ENCODE peak calls at places on chromosomes 3 and 15, in seven cellular contexts. One of them, this sample, is unnamed.
A peak's percentile ranks its signal among the peaks of the same experiment; 100 is the strongest.

GRCh38 chr3:166013073-166013679 is 176.0 kb upstream of the BCHE start:
- DNase-seq in PC-9: no peak
- DNase-seq in fibroblast of lung: peak; percentile 64
- DNase-seq in HCT116: peak; percentile 23
- DNase-seq in right lobe of liver: no peak
- DNase-seq in DND-41: peak; percentile 5
- DNase-seq in AG04450: peak; percentile 15
- DNase-seq in this sample: peak; percentile 37

GRCh38 chr15:29569533-29570092 is 252.7 kb downstream of the TJP1 start:
- DNase-seq in PC-9: no peak
- DNase-seq in fibroblast of lung: no peak
- DNase-seq in HCT116: no peak
- DNase-seq in right lobe of liver: no peak
- DNase-seq in DND-41: no peak
- DNase-seq in AG04450: no peak
- DNase-seq in this sample: no peak

GRCh38 chr3:35829499-35829898 is 190.2 kb downstream of the ARPP21 start:
- DNase-seq in PC-9: no peak
- DNase-seq in fibroblast of lung: no peak
- DNase-seq in HCT116: no peak
- DNase-seq in right lobe of liver: no peak
- DNase-seq in DND-41: no peak
- DNase-seq in AG04450: no peak
- DNase-seq in this sample: no peak

GRCh38 chr15:70358871-70359647 is 261.3 kb upstream of the TLE3 start:
- DNase-seq in PC-9: no peak
- DNase-seq in fibroblast of lung: no peak
- DNase-seq in HCT116: no peak
- DNase-seq in right lobe of liver: no peak
- DNase-seq in DND-41: no peak
- DNase-seq in AG04450: no peak
- DNase-seq in this sample: no peak

GRCh38 chr3:105423392-105423791 is 56.7 kb downstream of the ALCAM start:
- DNase-seq in PC-9: no peak
- DNase-seq in fibroblast of lung: no peak
- DNase-seq in HCT116: no peak
- DNase-seq in right lobe of liver: no peak
- DNase-seq in DND-41: no peak
- DNase-seq in AG04450: no peak
- DNase-seq in this sample: peak; percentile 59

GRCh38 chr3:10255835-10256234 is 7.6 kb downstream of the TATDN2 start:
- DNase-seq in PC-9: no peak
- DNase-seq in fibroblast of lung: no peak
- DNase-seq in HCT116: no peak
- DNase-seq in right lobe of liver: no peak
- DNase-seq in DND-41: no peak
- DNase-seq in AG04450: no peak
- DNase-seq in this sample: no peak

GRCh38 chr3:58049143-58049785 is 41.0 kb downstream of the FLNB start:
- DNase-seq in PC-9: peak; percentile 95
- DNase-seq in fibroblast of lung: peak; percentile 74
- DNase-seq in HCT116: peak; percentile 95
- DNase-seq in right lobe of liver: peak; percentile 75
- DNase-seq in DND-41: no peak
- DNase-seq in AG04450: no peak
- DNase-seq in this sample: peak; percentile 90

GRCh38 chr3:168615489-168616020 is 519.8 kb upstream of the GOLIM4 start:
- DNase-seq in PC-9: no peak
- DNase-seq in fibroblast of lung: no peak
- DNase-seq in HCT116: no peak
- DNase-seq in right lobe of liver: no peak
- DNase-seq in DND-41: no peak
- DNase-seq in AG04450: no peak
- DNase-seq in this sample: no peak

GRCh38 chr3:57706462-57706861 is 13.6 kb upstream of the DENND6A start:
- DNase-seq in PC-9: peak; percentile 55
- DNase-seq in fibroblast of lung: peak; percentile 78
- DNase-seq in HCT116: peak; percentile 21
- DNase-seq in right lobe of liver: no peak
- DNase-seq in DND-41: no peak
- DNase-seq in AG04450: peak; percentile 47
- DNase-seq in this sample: peak; percentile 93

GRCh38 chr3:130601662-130602061 is 84.7 kb downstream of the COL6A6 start:
- DNase-seq in PC-9: no peak
- DNase-seq in fibroblast of lung: peak; percentile 45
- DNase-seq in HCT116: no peak
- DNase-seq in right lobe of liver: no peak
- DNase-seq in DND-41: no peak
- DNase-seq in AG04450: no peak
- DNase-seq in this sample: peak; percentile 40

GRCh38 chr3:121961283-121961682 is 60.8 kb downstream of the ILDR1 start:
- DNase-seq in PC-9: no peak
- DNase-seq in fibroblast of lung: no peak
- DNase-seq in HCT116: no peak
- DNase-seq in right lobe of liver: no peak
- DNase-seq in DND-41: no peak
- DNase-seq in AG04450: no peak
- DNase-seq in this sample: no peak

GRCh38 chr3:13567684-13568514 is 19.0 kb downstream of the FBLN2 start:
- DNase-seq in PC-9: no peak
- DNase-seq in fibroblast of lung: no peak
- DNase-seq in HCT116: no peak
- DNase-seq in right lobe of liver: no peak
- DNase-seq in DND-41: no peak
- DNase-seq in AG04450: no peak
- DNase-seq in this sample: no peak

GRCh38 chr3:193938613-193939012 is 197.3 kb upstream of the HES1 start:
- DNase-seq in PC-9: no peak
- DNase-seq in fibroblast of lung: no peak
- DNase-seq in HCT116: no peak
- DNase-seq in right lobe of liver: no peak
- DNase-seq in DND-41: no peak
- DNase-seq in AG04450: no peak
- DNase-seq in this sample: no peak

GRCh38 chr3:129602730-129603560 is 3.5 kb downstream of the PLXND1 start:
- DNase-seq in PC-9: peak; percentile 83
- DNase-seq in fibroblast of lung: peak; percentile 93
- DNase-seq in HCT116: no peak
- DNase-seq in right lobe of liver: no peak
- DNase-seq in DND-41: peak; percentile 32
- DNase-seq in AG04450: peak; percentile 74
- DNase-seq in this sample: peak; percentile 95

GRCh38 chr15:70152070-70152480 is 54.4 kb upstream of the TLE3 start:
- DNase-seq in PC-9: no peak
- DNase-seq in fibroblast of lung: no peak
- DNase-seq in HCT116: no peak
- DNase-seq in right lobe of liver: no peak
- DNase-seq in DND-41: no peak
- DNase-seq in AG04450: no peak
- DNase-seq in this sample: peak; percentile 18

GRCh38 chr15:51144021-51144532 is 49.4 kb upstream of the TNFAIP8L3 start:
- DNase-seq in PC-9: no peak
- DNase-seq in fibroblast of lung: peak; percentile 77
- DNase-seq in HCT116: peak; percentile 34
- DNase-seq in right lobe of liver: no peak
- DNase-seq in DND-41: no peak
- DNase-seq in AG04450: peak; percentile 20
- DNase-seq in this sample: peak; percentile 76

GRCh38 chr15:91521996-91522395 is 331.5 kb upstream of the SLCO3A1 start:
- DNase-seq in PC-9: peak; percentile 74
- DNase-seq in fibroblast of lung: peak; percentile 67
- DNase-seq in HCT116: no peak
- DNase-seq in right lobe of liver: no peak
- DNase-seq in DND-41: no peak
- DNase-seq in AG04450: peak; percentile 15
- DNase-seq in this sample: peak; percentile 82

GRCh38 chr3:184575701-184576100 is 14.1 kb downstream of the EPHB3 start:
- DNase-seq in PC-9: no peak
- DNase-seq in fibroblast of lung: no peak
- DNase-seq in HCT116: no peak
- DNase-seq in right lobe of liver: no peak
- DNase-seq in DND-41: no peak
- DNase-seq in AG04450: no peak
- DNase-seq in this sample: no peak

GRCh38 chr15:100291106-100291505 is 50.7 kb downstream of the ADAMTS17 start:
- DNase-seq in PC-9: peak; percentile 75
- DNase-seq in fibroblast of lung: no peak
- DNase-seq in HCT116: no peak
- DNase-seq in right lobe of liver: no peak
- DNase-seq in DND-41: no peak
- DNase-seq in AG04450: no peak
- DNase-seq in this sample: no peak

GRCh38 chr15:101550124-101550523 is 60.6 kb upstream of the PCSK6 start:
- DNase-seq in PC-9: peak; percentile 52
- DNase-seq in fibroblast of lung: no peak
- DNase-seq in HCT116: no peak
- DNase-seq in right lobe of liver: no peak
- DNase-seq in DND-41: no peak
- DNase-seq in AG04450: no peak
- DNase-seq in this sample: no peak

GRCh38 chr15:101543926-101544490 is 54.5 kb upstream of the PCSK6 start:
- DNase-seq in PC-9: no peak
- DNase-seq in fibroblast of lung: no peak
- DNase-seq in HCT116: no peak
- DNase-seq in right lobe of liver: no peak
- DNase-seq in DND-41: no peak
- DNase-seq in AG04450: no peak
- DNase-seq in this sample: no peak

GRCh38 chr15:101549647-101550046 is 60.1 kb upstream of the PCSK6 start:
- DNase-seq in PC-9: no peak
- DNase-seq in fibroblast of lung: no peak
- DNase-seq in HCT116: no peak
- DNase-seq in right lobe of liver: no peak
- DNase-seq in DND-41: no peak
- DNase-seq in AG04450: no peak
- DNase-seq in this sample: no peak

GRCh38 chr15:101545548-101546505 is 56.3 kb upstream of the PCSK6 start:
- DNase-seq in PC-9: no peak
- DNase-seq in fibroblast of lung: no peak
- DNase-seq in HCT116: no peak
- DNase-seq in right lobe of liver: no peak
- DNase-seq in DND-41: no peak
- DNase-seq in AG04450: no peak
- DNase-seq in this sample: no peak

DNA sequence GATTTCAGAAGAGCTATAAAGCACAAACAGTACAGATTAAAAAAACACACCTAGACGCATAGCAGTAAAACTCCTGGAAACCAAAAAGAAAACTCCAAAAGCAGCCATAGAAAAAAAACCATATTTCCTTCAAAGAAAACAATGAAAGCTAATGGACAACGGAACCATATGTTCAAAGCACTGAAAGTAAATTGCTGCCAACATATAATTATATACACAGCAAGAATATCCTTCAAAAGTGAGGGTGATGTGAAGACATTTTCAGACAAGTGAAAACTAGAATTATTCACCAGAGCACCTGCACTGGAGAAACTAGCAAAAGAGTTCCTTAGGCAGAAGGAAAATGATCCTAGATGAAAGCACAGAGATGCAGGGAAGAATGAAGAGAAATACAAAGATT is 58.2 kb upstream of the PCSK6 start:
- DNase-seq in PC-9: no peak
- DNase-seq in fibroblast of lung: no peak
- DNase-seq in HCT116: no peak
- DNase-seq in right lobe of liver: no peak
- DNase-seq in DND-41: no peak
- DNase-seq in AG04450: no peak
- DNase-seq in this sample: no peak
- H3K27me3 ChIP-seq in PC-9: no peaks in the 10 kb centered on the region
- H3K27me3 ChIP-seq in fibroblast of lung: no peaks in the 10 kb centered on the region
- H3K27me3 ChIP-seq in HCT116: peaks cover 24% of the 10 kb centered on the region
- H3K27me3 ChIP-seq in right lobe of liver: no peaks in the 10 kb centered on the region
- H3K27me3 ChIP-seq in DND-41: no peaks in the 10 kb centered on the region
- H3K27me3 ChIP-seq in AG04450: no peaks in the 10 kb centered on the region
- H3K27me3 ChIP-seq in this sample: peaks cover 36% of the 10 kb centered on the region

DNA sequence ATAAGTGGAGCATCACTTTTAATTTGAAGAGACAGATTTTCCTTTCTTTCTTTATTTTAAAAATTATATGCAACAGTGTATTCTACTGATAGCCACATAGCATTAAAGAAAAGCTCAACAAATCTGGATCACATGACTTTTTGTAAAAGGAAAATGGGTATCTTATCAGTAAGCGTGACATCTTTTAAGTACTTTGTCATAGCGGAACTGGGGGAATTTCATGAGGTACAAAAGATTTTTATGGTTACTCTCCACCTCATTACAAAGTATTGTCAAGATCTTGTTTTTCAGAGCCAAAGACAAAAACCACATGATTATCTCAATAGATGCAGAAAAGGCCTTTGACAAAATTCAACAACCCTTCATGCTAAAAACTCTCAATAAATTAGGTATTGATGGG is 219.6 kb upstream of the ZPLD1 start:
- DNase-seq in PC-9: no peak
- DNase-seq in fibroblast of lung: no peak
- DNase-seq in HCT116: no peak
- DNase-seq in right lobe of liver: no peak
- DNase-seq in DND-41: no peak
- DNase-seq in AG04450: no peak
- DNase-seq in this sample: no peak
- H3K27me3 ChIP-seq in PC-9: no peaks in the 10 kb centered on the region
- H3K27me3 ChIP-seq in fibroblast of lung: no peaks in the 10 kb centered on the region
- H3K27me3 ChIP-seq in HCT116: no peaks in the 10 kb centered on the region
- H3K27me3 ChIP-seq in right lobe of liver: no peaks in the 10 kb centered on the region
- H3K27me3 ChIP-seq in DND-41: no peaks in the 10 kb centered on the region
- H3K27me3 ChIP-seq in AG04450: no peaks in the 10 kb centered on the region
- H3K27me3 ChIP-seq in this sample: no peaks in the 10 kb centered on the region

GRCh38 chr3:2247249-2247648 is 148.6 kb downstream of the CNTN4 start:
- DNase-seq in PC-9: no peak
- DNase-seq in fibroblast of lung: no peak
- DNase-seq in HCT116: no peak
- DNase-seq in right lobe of liver: no peak
- DNase-seq in DND-41: no peak
- DNase-seq in AG04450: no peak
- DNase-seq in this sample: no peak
- H3K27me3 ChIP-seq in PC-9: no peaks in the 10 kb centered on the region
- H3K27me3 ChIP-seq in fibroblast of lung: no peaks in the 10 kb centered on the region
- H3K27me3 ChIP-seq in HCT116: no peaks in the 10 kb centered on the region
- H3K27me3 ChIP-seq in right lobe of liver: no peaks in the 10 kb centered on the region
- H3K27me3 ChIP-seq in DND-41: no peaks in the 10 kb centered on the region
- H3K27me3 ChIP-seq in AG04450: no peaks in the 10 kb centered on the region
- H3K27me3 ChIP-seq in this sample: no peaks in the 10 kb centered on the region

GRCh38 chr15:41975679-41976078 is 3.3 kb upstream of the EHD4 start:
- DNase-seq in PC-9: no peak
- DNase-seq in fibroblast of lung: no peak
- DNase-seq in HCT116: no peak
- DNase-seq in right lobe of liver: no peak
- DNase-seq in DND-41: no peak
- DNase-seq in AG04450: no peak
- DNase-seq in this sample: no peak

GRCh38 chr15:41979493-41980266 is 7.3 kb upstream of the EHD4 start:
- DNase-seq in PC-9: peak; percentile 50
- DNase-seq in fibroblast of lung: no peak
- DNase-seq in HCT116: no peak
- DNase-seq in right lobe of liver: no peak
- DNase-seq in DND-41: no peak
- DNase-seq in AG04450: no peak
- DNase-seq in this sample: no peak

GRCh38 chr15:41978534-41978933 is 6.2 kb upstream of the EHD4 start:
- DNase-seq in PC-9: no peak
- DNase-seq in fibroblast of lung: no peak
- DNase-seq in HCT116: no peak
- DNase-seq in right lobe of liver: no peak
- DNase-seq in DND-41: no peak
- DNase-seq in AG04450: no peak
- DNase-seq in this sample: no peak

GRCh38 chr15:41980654-41981323 is 8.4 kb upstream of the EHD4 start:
- DNase-seq in PC-9: no peak
- DNase-seq in fibroblast of lung: no peak
- DNase-seq in HCT116: no peak
- DNase-seq in right lobe of liver: no peak
- DNase-seq in DND-41: no peak
- DNase-seq in AG04450: no peak
- DNase-seq in this sample: no peak

GRCh38 chr15:41977757-41978369 is 5.5 kb upstream of the EHD4 start:
- DNase-seq in PC-9: no peak
- DNase-seq in fibroblast of lung: no peak
- DNase-seq in HCT116: no peak
- DNase-seq in right lobe of liver: no peak
- DNase-seq in DND-41: no peak
- DNase-seq in AG04450: no peak
- DNase-seq in this sample: no peak
- H3K27me3 ChIP-seq in PC-9: no peaks in the 10 kb centered on the region
- H3K27me3 ChIP-seq in fibroblast of lung: peaks cover 2% of the 10 kb centered on the region
- H3K27me3 ChIP-seq in HCT116: no peaks in the 10 kb centered on the region
- H3K27me3 ChIP-seq in right lobe of liver: no peaks in the 10 kb centered on the region
- H3K27me3 ChIP-seq in DND-41: peaks cover 9% of the 10 kb centered on the region
- H3K27me3 ChIP-seq in AG04450: peaks cover 14% of the 10 kb centered on the region
- H3K27me3 ChIP-seq in this sample: peaks cover 10% of the 10 kb centered on the region